ENCODE peak calls at places on chromosomes 2 and 18, in ten cellular contexts. D is lung, Z is heart left ventricle, V is OCI-LY7, E is AG04450, U is hepatocyte, G is HepG2, L is coronary artery, R is MCF 10A, F is AG09309. S is an unnamed sample.

GRCh38 chr2:70367722-70368323 is 66.0 kb upstream of the FAM136A start:
- DNase-seq in D (no peak), E (no peak), R (peak), G (no peak), U (no peak), V (no peak), Z (no peak), F (no peak), L (no peak), S (no peak)

GRCh38 chr2:183063083-183063482 is 15.5 kb upstream of the DUSP19 start:
- DNase-seq in E (no peak), Z (no peak), D (no peak), V (no peak), R (peak), U (no peak), G (no peak), L (no peak), F (peak), S (peak)

GRCh38 chr2:45699032-45699658 is 47.7 kb downstream of the PRKCE start:
- DNase-seq in E (peak), R (peak), D (no peak), Z (no peak), V (no peak), G (no peak), L (no peak), F (peak), U (no peak), S (peak)

GRCh38 chr2:205032093-205032551 is 486.8 kb downstream of the PARD3B start:
- DNase-seq in E (no peak), U (no peak), L (no peak), Z (no peak), R (no peak), F (no peak), G (no peak), D (no peak), V (no peak), S (no peak)

GRCh38 chr18:68498185-68498584 is 216.7 kb downstream of the TMX3 start:
- DNase-seq in U (no peak), R (no peak), D (no peak), L (no peak), F (no peak), G (no peak), E (no peak), V (no peak), Z (no peak), S (no peak)

GRCh38 chr2:6425037-6425436 is 440.7 kb downstream of the CMPK2 start:
- DNase-seq in G (no peak), F (no peak), U (no peak), V (no peak), D (no peak), E (no peak), Z (no peak), L (no peak), R (no peak), S (no peak)

GRCh38 chr2:231926761-231927565 is 767 bp upstream of the NPPC start:
- DNase-seq in F (no peak), G (no peak), R (no peak), D (no peak), U (no peak), E (no peak), Z (no peak), L (peak), V (no peak), S (no peak)

GRCh38 chr18:38545071-38545470 is 979.5 kb upstream of the CELF4 start:
- DNase-seq in V (no peak), L (no peak), G (peak), F (no peak), D (no peak), E (no peak), Z (no peak), U (peak), R (peak), S (no peak)

GRCh38 chr2:122843503-122843902 is 1088.1 kb downstream of the TSN start:
- DNase-seq in R (no peak), U (peak), G (no peak), L (no peak), E (no peak), Z (no peak), V (no peak), F (no peak), D (no peak), S (peak)

GRCh38 chr2:152354909-152355308 is 19.9 kb downstream of the FMNL2 start:
- DNase-seq in L (no peak), E (no peak), Z (no peak), F (no peak), U (no peak), D (no peak), V (no peak), R (peak), G (no peak), S (no peak)

GRCh38 chr2:25281581-25281980 is 60.1 kb downstream of the DNMT3A start:
- DNase-seq in G (no peak), E (no peak), U (no peak), D (no peak), F (no peak), R (peak), V (no peak), Z (no peak), L (no peak), S (no peak)

GRCh38 chr18:9003406-9004100 is 98.9 kb upstream of the NDUFV2 start:
- DNase-seq in E (no peak), V (no peak), Z (no peak), G (no peak), U (no peak), R (no peak), L (no peak), F (no peak), D (no peak), S (no peak)

GRCh38 chr2:161245671-161246070 is 62.6 kb upstream of the PSMD14 start:
- DNase-seq in R (no peak), G (no peak), D (no peak), Z (no peak), E (no peak), F (no peak), U (no peak), V (no peak), L (no peak), S (no peak)

GRCh38 chr18:48590678-48591077 is 51.8 kb downstream of the CTIF start:
- DNase-seq in G (no peak), L (no peak), V (no peak), U (no peak), Z (peak), R (peak), E (peak), F (peak), D (no peak), S (peak)

GRCh38 chr2:85353876-85354285 is 447 bp downstream of the RETSAT start:
- DNase-seq in G (peak), L (peak), V (peak), R (peak), D (peak), E (no peak), F (no peak), Z (peak), U (peak), S (peak)

GRCh38 chr18:74380916-74381315 is 65.3 kb downstream of the C18orf63 start:
- DNase-seq in L (no peak), R (no peak), U (no peak), E (no peak), Z (no peak), G (no peak), V (no peak), D (no peak), F (no peak), S (no peak)

GRCh38 chr2:233810385-233810784 is 32.3 kb downstream of the MROH2A start:
- DNase-seq in Z (no peak), L (no peak), D (no peak), R (no peak), V (no peak), U (no peak), G (no peak), E (no peak), F (no peak), S (no peak)

GRCh38 chr2:188892632-188893031 is 81.5 kb upstream of the COL3A1 start:
- DNase-seq in F (no peak), D (no peak), V (no peak), L (no peak), R (no peak), U (peak), E (peak), Z (no peak), G (no peak), S (peak)

GRCh38 chr18:49345931-49346696 is 114.3 kb downstream of the DYM start:
- DNase-seq in U (no peak), G (no peak), E (no peak), D (no peak), F (no peak), Z (no peak), L (no peak), R (no peak), V (no peak), S (no peak)

GRCh38 chr18:28905509-28905908 is 728.6 kb upstream of the CDH2 start:
- DNase-seq in L (no peak), E (no peak), F (no peak), R (peak), V (no peak), U (no peak), Z (no peak), G (no peak), D (no peak), S (peak)

GRCh38 chr2:110866496-110866895 is 134.1 kb downstream of the ACOXL start:
- DNase-seq in V (no peak), R (no peak), G (no peak), L (no peak), F (no peak), Z (no peak), D (no peak), U (no peak), E (no peak), S (no peak)

DNA sequence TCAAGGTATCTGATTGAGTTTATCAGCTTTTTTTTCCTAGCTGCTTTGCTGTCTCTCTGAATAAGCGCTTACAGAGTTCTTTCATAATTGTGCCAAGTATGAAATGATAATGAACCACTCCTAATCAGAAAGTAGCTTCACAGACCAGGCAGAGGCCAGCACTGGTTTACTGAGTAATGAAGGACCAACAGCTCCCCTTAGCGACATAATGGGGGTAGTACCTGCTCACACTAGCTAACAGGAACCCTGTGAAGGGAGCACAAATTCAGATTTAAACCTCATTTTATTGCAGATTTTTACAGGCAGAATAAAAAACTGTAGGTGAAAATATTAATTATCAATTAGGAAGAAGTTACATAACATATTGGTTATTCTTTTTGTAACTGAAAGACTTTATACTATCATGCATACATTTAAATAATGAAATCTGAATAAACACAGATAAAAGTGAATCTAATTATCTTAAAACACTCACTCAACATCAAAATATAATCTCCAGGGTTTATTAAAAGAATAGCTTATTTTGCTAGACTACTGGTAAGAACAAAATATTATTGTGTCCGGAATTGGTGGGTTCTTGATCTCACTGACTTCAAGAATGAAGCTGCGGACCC is 53.7 kb upstream of the LRRC30 start:
- DNase-seq in E (peak), Z (no peak), L (no peak), U (peak), V (peak), D (peak), F (peak), R (peak), G (peak), S (peak)
- TF ChIP-seq CTCF in E (peak), Z (peak), L (peak), U (peak), V (peak), D (peak), F (peak), R (peak), G (peak), S (peak)

GRCh38 chr2:143579456-143579855 is 450.2 kb downstream of the ARHGAP15 start:
- DNase-seq in U (no peak), D (no peak), V (no peak), G (no peak), F (no peak), Z (no peak), L (no peak), R (no peak), E (no peak), S (no peak)

GRCh38 chr2:143574069-143574468 is 444.9 kb downstream of the ARHGAP15 start:
- DNase-seq in V (no peak), R (no peak), Z (no peak), U (no peak), E (no peak), L (no peak), F (no peak), G (no peak), D (no peak), S (no peak)

GRCh38 chr2:143577489-143577888 is 448.3 kb downstream of the ARHGAP15 start:
- DNase-seq in E (no peak), U (no peak), D (no peak), F (no peak), Z (no peak), V (no peak), L (no peak), G (no peak), R (no peak), S (no peak)

GRCh38 chr2:143572421-143572820 is 443.2 kb downstream of the ARHGAP15 start:
- DNase-seq in D (no peak), U (no peak), Z (no peak), V (no peak), E (no peak), L (no peak), G (no peak), F (no peak), R (no peak), S (no peak)

DNA sequence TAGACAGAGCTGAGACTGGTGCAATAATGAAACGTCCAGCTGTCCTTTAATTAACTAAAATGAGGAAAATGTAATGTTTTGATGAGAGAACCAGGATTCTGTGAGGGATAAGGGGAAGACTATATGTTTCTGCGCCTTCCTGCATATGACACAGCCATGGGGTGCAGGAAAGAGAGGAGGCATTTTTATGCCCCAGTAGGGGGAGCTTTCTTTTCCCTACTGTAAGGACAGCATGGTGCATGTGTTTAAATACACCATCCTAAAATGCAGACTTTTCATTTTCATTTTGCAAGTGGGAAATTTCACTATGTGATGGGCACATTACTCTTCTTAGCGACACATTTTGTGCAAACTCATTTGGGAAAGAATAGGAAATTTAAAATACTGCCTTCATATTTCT is 446.1 kb downstream of the ARHGAP15 start:
- DNase-seq in R (peak), F (no peak), L (no peak), G (no peak), D (no peak), V (peak), U (no peak), E (no peak), Z (no peak), S (peak)
- TF ChIP-seq CTCF in R (peak), F (peak), L (no peak), G (peak), D (no peak), V (peak), U (peak), E (peak), Z (peak), S (peak)

GRCh38 chr18:32550958-32551357 is 80.3 kb upstream of the GAREM1 start:
- DNase-seq in L (no peak), V (no peak), G (peak), R (no peak), Z (no peak), F (no peak), E (no peak), U (peak), D (no peak), S (no peak)
- TF ChIP-seq CTCF in L (no peak), V (no peak), G (no peak), R (no peak), Z (no peak), F (peak), E (peak), U (peak), D (no peak), S (peak)

GRCh38 chr2:50872543-50872942 is 159.4 kb downstream of the NRXN1 start:
- DNase-seq in F (no peak), E (no peak), V (no peak), L (no peak), G (no peak), R (no peak), U (no peak), D (no peak), Z (no peak), S (no peak)
- TF ChIP-seq CTCF in F (no peak), E (peak), V (peak), L (no peak), G (no peak), R (no peak), U (no peak), D (no peak), Z (no peak), S (no peak)

DNA sequence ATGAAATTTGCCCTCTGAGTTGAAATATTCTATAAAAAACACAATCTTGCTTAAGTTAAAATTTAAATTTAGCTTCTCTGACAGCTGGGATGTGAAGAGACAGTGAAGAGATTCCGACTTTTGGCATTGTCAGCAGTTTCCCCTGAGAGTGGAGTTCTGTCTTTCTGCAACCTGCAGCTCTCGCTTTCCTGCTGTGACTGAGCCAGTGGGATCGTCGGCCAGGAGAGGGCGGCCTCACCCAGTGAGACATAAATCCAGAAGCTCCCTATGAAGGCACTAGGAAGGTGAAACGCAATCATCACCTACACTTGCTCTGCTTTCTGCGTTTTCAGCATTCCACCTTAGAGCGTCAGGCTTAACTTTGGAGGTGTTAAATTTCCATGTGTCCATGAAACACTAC is 75.4 kb upstream of the HNMT start:
- DNase-seq in E (no peak), D (no peak), F (no peak), Z (no peak), G (peak), U (peak), L (no peak), V (no peak), R (peak), S (peak)
- TF ChIP-seq CTCF in E (peak), D (no peak), F (peak), Z (peak), G (peak), U (peak), L (no peak), V (peak), R (peak), S (peak)

DNA sequence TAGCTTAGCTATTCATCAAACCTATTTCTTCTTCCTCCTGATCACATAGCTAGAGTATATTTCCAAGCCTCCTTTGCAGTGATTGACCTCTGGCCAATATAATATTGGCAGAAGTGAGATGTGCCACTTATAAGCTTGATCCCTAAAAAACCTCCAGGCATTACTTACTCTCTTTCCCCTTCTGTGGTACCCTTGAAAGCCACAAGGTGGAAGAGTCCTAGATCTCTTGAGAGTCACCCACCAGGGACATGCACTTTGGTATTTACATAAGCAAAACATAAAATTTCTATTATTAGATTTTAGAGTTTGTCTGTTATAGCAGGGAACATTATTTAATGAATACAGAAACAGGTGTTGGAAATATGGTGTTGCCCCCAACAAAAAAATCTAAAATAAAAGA is 112.0 kb downstream of the EXOC6B start:
- DNase-seq in G (peak), E (no peak), V (no peak), U (no peak), D (no peak), Z (no peak), L (no peak), F (no peak), R (no peak), S (no peak)
- TF ChIP-seq CTCF in G (no peak), E (peak), V (no peak), U (no peak), D (no peak), Z (no peak), L (no peak), F (no peak), R (no peak), S (peak)

GRCh38 chr2:19819097-19820065 is 82.4 kb downstream of the TTC32 start:
- DNase-seq in L (no peak), G (no peak), U (no peak), D (peak), E (no peak), Z (no peak), R (peak), F (peak), V (no peak), S (peak)
- TF ChIP-seq CTCF in L (no peak), G (no peak), U (no peak), D (no peak), E (no peak), Z (no peak), R (no peak), F (no peak), V (no peak), S (no peak)

GRCh38 chr18:70172225-70172624 is 33.3 kb downstream of the RTTN start:
- DNase-seq in F (no peak), R (peak), Z (no peak), G (no peak), V (no peak), L (no peak), U (no peak), E (no peak), D (no peak), S (peak)
- TF ChIP-seq CTCF in F (peak), R (peak), Z (no peak), G (peak), V (peak), L (no peak), U (peak), E (peak), D (no peak), S (peak)

S was measured in fibroblast of villous mesenchyme.